ENCODE peak calls at places on chromosomes 1 and 21, in four cellular contexts. U, F, Y and W are unnamed samples.

GRCh38 chr1:113282897-113283285 is 107.4 kb upstream of the MAGI3 start:
- DNase-seq in U (no peak), F (no peak), Y (no peak), W (no peak)

GRCh38 chr1:109850194-109850593 is 60.5 kb upstream of the CSF1 start:
- DNase-seq in U (no peak), F (no peak), Y (no peak), W (no peak)

GRCh38 chr1:244833734-244834595 is 1.5 kb upstream of the COX20 start:
- DNase-seq in U (no peak), F (peak), Y (peak), W (no peak)

GRCh38 chr1:2148691-2149090 is 45.9 kb downstream of the FAAP20 start:
- DNase-seq in U (no peak), F (no peak), Y (peak), W (no peak)

GRCh38 chr1:39113109-39113743 is 87.1 kb downstream of the NDUFS5 start:
- DNase-seq in U (no peak), F (no peak), Y (no peak), W (no peak)

GRCh38 chr1:33814166-33814565 is 49.7 kb upstream of the HMGB4 start:
- DNase-seq in U (no peak), F (no peak), Y (no peak), W (no peak)

GRCh38 chr1:203546274-203546673 is 52.3 kb downstream of the OPTC start:
- DNase-seq in U (no peak), F (no peak), Y (no peak), W (no peak)

GRCh38 chr1:7784492-7785071 is 491 bp downstream of the PER3 start:
- DNase-seq in U (no peak), F (no peak), Y (peak), W (no peak)

GRCh38 chr1:40257688-40258444 is at the start of gene ZMPSTE24:
- DNase-seq in U (peak), F (peak), Y (peak), W (peak)

GRCh38 chr1:2978691-2979190 is 42.5 kb upstream of the ACTRT2 start:
- DNase-seq in U (peak), F (no peak), Y (no peak), W (no peak)

GRCh38 chr1:37794372-37795339 is 1.0 kb downstream of the MANEAL start:
- DNase-seq in U (no peak), F (no peak), Y (no peak), W (no peak)

GRCh38 chr21:18522181-18522771 is 118.7 kb upstream of the TMPRSS15 start:
- DNase-seq in U (no peak), F (no peak), Y (no peak), W (no peak)

GRCh38 chr1:29426701-29427279 is 190.5 kb downstream of the PTPRU start:
- DNase-seq in U (no peak), F (no peak), Y (no peak), W (no peak)

GRCh38 chr1:53539711-53540603 is 80.8 kb downstream of the DMRTB1 start:
- DNase-seq in U (no peak), F (no peak), Y (no peak), W (no peak)

GRCh38 chr1:16442273-16442672 is 1.7 kb downstream of the NECAP2 start:
- DNase-seq in U (no peak), F (no peak), Y (no peak), W (no peak)

GRCh38 chr1:23613191-23614126 is 54.2 kb upstream of the ID3 start:
- DNase-seq in U (no peak), F (no peak), Y (peak), W (no peak)

GRCh38 chr1:227951624-227952373 is 4.1 kb upstream of the WNT9A start:
- DNase-seq in U (peak), F (no peak), Y (no peak), W (no peak)

GRCh38 chr1:179293340-179294327 is at the start of gene SOAT1:
- DNase-seq in U (peak), F (peak), Y (peak), W (peak)
- TF ChIP-seq POLR2A in U (peak), F (peak), Y (peak), W (peak)

GRCh38 chr1:22471078-22471477 is 19.4 kb downstream of the ZBTB40 start:
- DNase-seq in U (no peak), F (no peak), Y (no peak), W (no peak)

GRCh38 chr1:22473952-22474351 is 22.3 kb downstream of the ZBTB40 start:
- DNase-seq in U (no peak), F (no peak), Y (no peak), W (no peak)

GRCh38 chr1:22471610-22472009 is 20.0 kb downstream of the ZBTB40 start:
- DNase-seq in U (no peak), F (no peak), Y (no peak), W (no peak)

GRCh38 chr1:22470227-22470626 is 18.6 kb downstream of the ZBTB40 start:
- DNase-seq in U (no peak), F (no peak), Y (no peak), W (no peak)

DNA sequence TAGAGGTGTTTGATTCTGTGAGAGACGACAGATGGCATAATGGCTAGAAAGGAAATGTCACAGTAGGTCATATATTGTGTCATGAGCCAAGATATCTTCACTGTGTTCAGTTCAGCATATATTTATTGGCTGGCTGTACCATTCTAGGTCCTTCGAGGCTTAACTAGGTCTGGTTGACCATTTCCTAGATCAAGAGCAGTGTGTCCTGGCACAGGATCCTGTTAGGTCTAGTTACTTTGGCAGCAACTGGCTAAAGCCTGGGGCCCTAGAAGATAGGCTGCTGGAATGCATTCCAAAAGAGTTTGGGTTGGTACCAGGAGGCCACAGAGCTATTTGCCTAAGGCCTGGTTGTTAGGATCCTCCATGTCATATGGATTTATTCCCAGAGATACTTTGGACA is 20.9 kb downstream of the ZBTB40 start:
- DNase-seq in U (no peak), F (peak), Y (no peak), W (no peak)
- TF ChIP-seq POLR2AphosphoS5 in U (no peak), F (no peak), Y (no peak), W (no peak)

GRCh38 chr21:45039309-45040113 is 34.9 kb upstream of the ADARB1 start:
- DNase-seq in U (no peak), F (no peak), Y (no peak), W (no peak)
- TF ChIP-seq POLR2A in U (no peak), F (no peak), Y (no peak), W (no peak)

DNA sequence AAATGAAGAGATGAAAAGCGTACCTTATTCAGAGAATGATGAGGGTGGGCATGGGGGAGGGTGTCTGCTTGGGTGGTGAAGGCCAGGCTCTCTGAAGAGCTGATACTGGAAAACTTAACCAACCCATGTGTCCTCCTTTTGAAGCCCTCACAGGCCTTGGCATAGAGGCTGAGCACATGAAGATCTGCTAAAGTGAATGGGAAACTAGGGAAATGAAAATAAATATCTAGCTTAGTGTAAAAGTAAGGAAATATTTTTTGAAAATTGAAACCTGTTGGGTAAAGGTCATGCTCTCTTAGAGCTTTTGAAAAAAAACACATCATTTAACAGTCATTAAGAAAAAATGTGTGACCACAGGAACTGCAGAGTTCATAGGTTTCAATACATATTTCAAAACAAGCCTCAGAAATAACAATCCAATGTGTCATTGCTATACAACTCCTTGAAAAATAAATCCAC is 40.5 kb upstream of the RALGPS2 start:
- DNase-seq in U (no peak), F (no peak), Y (no peak), W (no peak)
- TF ChIP-seq POLR2AphosphoS5 in U (no peak), F (no peak), Y (no peak), W (no peak)

GRCh38 chr21:46264690-46265144 is 20.7 kb downstream of the MCM3AP start:
- DNase-seq in U (no peak), F (no peak), Y (no peak), W (no peak)
- TF ChIP-seq POLR2A in U (no peak), F (no peak), Y (no peak), W (no peak)

GRCh38 chr21:42696026-42696380 is 42.6 kb downstream of the PDE9A start:
- DNase-seq in U (no peak), F (no peak), Y (no peak), W (no peak)

GRCh38 chr21:42698730-42699129 is 45.3 kb downstream of the PDE9A start:
- DNase-seq in U (no peak), F (no peak), Y (no peak), W (no peak)

GRCh38 chr21:42694751-42695150 is 41.3 kb downstream of the PDE9A start:
- DNase-seq in U (no peak), F (no peak), Y (no peak), W (no peak)

GRCh38 chr21:42695324-42696025 is 42.1 kb downstream of the PDE9A start:
- DNase-seq in U (no peak), F (no peak), Y (no peak), W (no peak)

GRCh38 chr21:42696516-42697040 is 43.2 kb downstream of the PDE9A start:
- DNase-seq in U (no peak), F (no peak), Y (no peak), W (no peak)
- TF ChIP-seq POLR2AphosphoS5 in U (no peak), F (no peak), Y (no peak), W (no peak)

DNA sequence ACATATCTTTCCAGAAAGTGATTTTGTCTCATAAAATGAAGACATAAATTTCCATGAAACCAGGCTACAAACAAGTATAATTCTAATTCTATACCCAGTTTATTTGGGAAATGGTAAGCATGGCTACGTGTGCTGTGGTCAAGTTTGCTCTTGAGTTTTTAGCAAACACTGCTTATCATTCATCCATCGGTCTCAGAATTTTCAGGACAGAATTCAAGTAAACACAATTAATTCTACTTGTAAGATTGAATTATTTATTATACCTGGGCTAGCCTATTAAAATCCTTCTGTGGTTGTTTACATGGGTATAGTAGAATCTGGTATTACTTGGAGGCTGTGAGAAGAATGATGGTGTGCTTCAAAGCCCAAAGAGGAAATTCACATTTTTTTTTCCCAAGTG is 68.3 kb downstream of the CHIA start:
- DNase-seq in U (no peak), F (no peak), Y (no peak), W (no peak)
- TF ChIP-seq POLR2A in U (no peak), F (no peak), Y (no peak), W (no peak)

GRCh38 chr1:178036090-178036489 is 57.8 kb upstream of the RASAL2 start:
- DNase-seq in U (no peak), F (no peak), Y (no peak), W (no peak)

GRCh38 chr1:178034676-178035075 is 59.2 kb upstream of the RASAL2 start:
- DNase-seq in U (no peak), F (no peak), Y (no peak), W (no peak)

GRCh38 chr1:178038372-178038771 is 55.5 kb upstream of the RASAL2 start:
- DNase-seq in U (no peak), F (no peak), Y (no peak), W (no peak)

GRCh38 chr1:178039826-178040380 is 54.0 kb upstream of the RASAL2 start:
- DNase-seq in U (no peak), F (no peak), Y (no peak), W (no peak)

GRCh38 chr1:178037510-178038253 is 56.2 kb upstream of the RASAL2 start:
- DNase-seq in U (no peak), F (peak), Y (peak), W (no peak)
- TF ChIP-seq POLR2AphosphoS5 in U (no peak), F (peak), Y (peak), W (no peak)

DNA sequence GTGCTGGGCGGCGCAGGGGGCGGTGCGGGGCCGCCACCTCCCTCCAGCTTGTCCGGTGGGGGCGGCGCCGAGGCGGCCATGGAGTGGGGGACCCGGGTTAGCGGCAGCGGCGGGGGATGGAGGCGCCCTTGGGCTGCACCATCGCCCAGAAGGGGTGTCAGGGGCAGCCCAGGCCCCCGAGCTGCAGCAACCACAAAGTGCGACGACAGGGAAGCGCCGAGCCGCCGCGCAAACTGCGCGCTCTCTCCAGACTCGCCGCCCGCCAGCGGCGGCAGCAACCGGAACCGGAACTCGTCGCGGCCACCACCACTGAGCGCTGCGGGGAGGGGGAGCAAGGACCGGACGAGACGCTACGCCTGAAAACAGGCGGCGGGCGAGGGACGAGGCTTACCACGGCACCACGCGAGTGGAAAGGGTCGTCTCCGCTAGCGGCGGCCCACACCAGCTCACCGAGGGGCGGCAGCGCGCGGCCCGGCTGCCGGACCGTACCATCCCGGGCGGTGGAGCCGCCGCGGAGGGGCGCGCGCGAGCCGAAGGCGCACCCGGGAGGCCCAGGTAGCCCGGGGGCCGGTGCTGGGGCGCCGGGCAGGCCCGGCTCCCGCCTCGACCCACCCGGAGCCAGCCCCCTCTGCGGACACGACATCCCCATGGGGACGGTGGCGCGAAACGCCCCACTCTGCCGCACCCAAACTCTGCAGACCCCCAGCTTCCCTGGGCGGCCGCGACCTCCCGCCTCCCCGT is at the start of gene PYGO2:
- DNase-seq in U (peak), F (peak), Y (peak), W (peak)
- TF ChIP-seq POLR2A in U (peak), F (peak), Y (peak), W (peak)

GRCh38 chr21:45011426-45011825 is 63.0 kb upstream of the ADARB1 start:
- DNase-seq in U (no peak), F (no peak), Y (no peak), W (no peak)

GRCh38 chr21:45012661-45013270 is 61.6 kb upstream of the ADARB1 start:
- DNase-seq in U (no peak), F (no peak), Y (peak), W (no peak)

GRCh38 chr21:45010860-45011259 is 63.5 kb upstream of the ADARB1 start:
- DNase-seq in U (no peak), F (no peak), Y (no peak), W (no peak)

GRCh38 chr21:45013271-45013841 is 61.0 kb upstream of the ADARB1 start:
- DNase-seq in U (no peak), F (no peak), Y (no peak), W (no peak)

GRCh38 chr21:45011911-45012660 is 62.3 kb upstream of the ADARB1 start:
- DNase-seq in U (no peak), F (no peak), Y (peak), W (no peak)
- TF ChIP-seq POLR2AphosphoS5 in U (no peak), F (no peak), Y (no peak), W (no peak)